ENCODE peak calls at places on chromosomes 1 and 21, in four cellular contexts. One of them, this sample, is unnamed.

GRCh38 chr1:48229309-48229708 is 6.8 kb downstream of the SLC5A9 start:
- DNase-seq in activated B cell treated with CpG ODN at 0.5 μM for 24 hours: no peak
- DNase-seq in adrenal gland: no peak
- DNase-seq in omental fat pad: no peak
- DNase-seq in this sample: no peak

GRCh38 chr1:24910751-24911650 is 19.1 kb downstream of the RUNX3 start:
- DNase-seq in adrenal gland: no peak
- DNase-seq in omental fat pad: no peak
- DNase-seq in activated B cell treated with CpG ODN at 0.5 μM for 24 hours: no peak
- DNase-seq in this sample: no peak

GRCh38 chr1:230857822-230858221 is 10.5 kb downstream of the C1orf198 start:
- DNase-seq in omental fat pad: no peak
- DNase-seq in adrenal gland: no peak
- DNase-seq in activated B cell treated with CpG ODN at 0.5 μM for 24 hours: no peak
- DNase-seq in this sample: no peak

GRCh38 chr21:42864812-42865211 is 14.5 kb downstream of the WDR4 start:
- DNase-seq in activated B cell treated with CpG ODN at 0.5 μM for 24 hours: no peak
- DNase-seq in omental fat pad: no peak
- DNase-seq in adrenal gland: no peak
- DNase-seq in this sample: no peak

GRCh38 chr1:47713960-47714359 is 276.1 kb downstream of the FOXD2 start:
- DNase-seq in activated B cell treated with CpG ODN at 0.5 μM for 24 hours: no peak
- DNase-seq in adrenal gland: no peak
- DNase-seq in omental fat pad: no peak
- DNase-seq in this sample: no peak

GRCh38 chr1:64959973-64960372 is 6.4 kb downstream of the JAK1 start:
- DNase-seq in adrenal gland: peak
- DNase-seq in omental fat pad: no peak
- DNase-seq in activated B cell treated with CpG ODN at 0.5 μM for 24 hours: no peak
- DNase-seq in this sample: no peak

GRCh38 chr1:157198619-157199420 is 60.6 kb upstream of the ETV3 start:
- DNase-seq in activated B cell treated with CpG ODN at 0.5 μM for 24 hours: no peak
- DNase-seq in omental fat pad: no peak
- DNase-seq in adrenal gland: no peak
- DNase-seq in this sample: no peak

GRCh38 chr1:228219962-228220780 is 12.3 kb downstream of the OBSCN start:
- DNase-seq in omental fat pad: no peak
- DNase-seq in activated B cell treated with CpG ODN at 0.5 μM for 24 hours: no peak
- DNase-seq in adrenal gland: no peak
- DNase-seq in this sample: no peak

GRCh38 chr1:192831706-192832355 is 23.0 kb downstream of the RGS2 start:
- DNase-seq in activated B cell treated with CpG ODN at 0.5 μM for 24 hours: no peak
- DNase-seq in omental fat pad: no peak
- DNase-seq in adrenal gland: no peak
- DNase-seq in this sample: no peak

GRCh38 chr1:20058531-20058930 is 11.5 kb upstream of the PLA2G5 start:
- DNase-seq in omental fat pad: no peak
- DNase-seq in adrenal gland: peak
- DNase-seq in activated B cell treated with CpG ODN at 0.5 μM for 24 hours: no peak
- DNase-seq in this sample: no peak

GRCh38 chr1:8873506-8874229 is 4.8 kb downstream of the ENO1 start:
- DNase-seq in activated B cell treated with CpG ODN at 0.5 μM for 24 hours: no peak
- DNase-seq in omental fat pad: peak
- DNase-seq in adrenal gland: peak
- DNase-seq in this sample: peak
- TF ChIP-seq CTCF in activated B cell treated with CpG ODN at 0.5 μM for 24 hours: no peak
- TF ChIP-seq CTCF in omental fat pad: no peak
- TF ChIP-seq CTCF in adrenal gland: no peak
- TF ChIP-seq CTCF in this sample: no peak

DNA sequence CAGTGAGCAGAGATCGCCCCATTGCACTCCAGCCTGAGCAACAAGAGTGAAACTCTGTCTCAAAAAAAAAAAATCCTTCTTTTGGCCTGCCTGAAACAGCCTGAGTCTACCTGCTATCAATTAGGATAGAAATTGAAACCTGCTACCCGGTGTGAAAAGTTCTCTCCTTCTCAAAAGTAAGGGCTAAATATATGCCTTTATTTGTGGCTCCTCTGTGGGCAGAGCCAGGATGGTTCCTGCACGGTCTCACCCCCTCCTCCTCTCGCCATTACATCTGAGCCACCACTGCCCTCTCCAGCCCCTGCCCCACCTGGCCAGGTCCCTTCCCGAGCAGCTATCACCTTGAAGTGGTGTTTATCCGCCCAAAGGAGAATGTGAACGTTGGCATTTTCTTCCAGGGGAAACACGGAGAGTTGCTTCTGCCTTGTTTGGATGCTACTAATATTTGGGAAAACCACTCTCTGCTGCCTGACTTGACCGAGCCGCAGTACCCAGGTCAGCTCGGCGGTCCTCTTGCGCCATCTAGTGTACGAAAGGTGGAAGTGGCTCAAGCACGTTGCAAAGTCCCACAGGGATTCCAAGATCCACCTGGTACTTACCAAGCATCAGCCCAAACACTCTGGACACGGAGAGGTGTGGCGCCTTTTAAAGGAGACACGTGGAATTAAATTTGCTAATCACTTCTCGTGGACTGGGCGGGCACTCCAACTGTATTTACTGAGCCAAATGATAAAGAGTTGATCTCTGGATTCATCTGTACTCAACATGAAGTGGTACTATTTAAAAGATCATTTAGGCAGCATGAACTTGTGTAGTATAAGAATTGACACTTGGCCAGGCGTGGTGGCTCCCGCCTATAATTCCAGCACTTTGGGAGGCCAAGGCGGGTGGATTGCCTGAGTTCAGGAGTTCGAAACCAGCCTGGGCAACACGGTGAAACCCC is 31.9 kb downstream of the SETD4 start:
- DNase-seq in activated B cell treated with CpG ODN at 0.5 μM for 24 hours: peak
- DNase-seq in omental fat pad: peak
- DNase-seq in adrenal gland: peak
- DNase-seq in this sample: peak
- TF ChIP-seq CTCF in activated B cell treated with CpG ODN at 0.5 μM for 24 hours: peak
- TF ChIP-seq CTCF in omental fat pad: no peak
- TF ChIP-seq CTCF in adrenal gland: peak
- TF ChIP-seq CTCF in this sample: peak

DNA sequence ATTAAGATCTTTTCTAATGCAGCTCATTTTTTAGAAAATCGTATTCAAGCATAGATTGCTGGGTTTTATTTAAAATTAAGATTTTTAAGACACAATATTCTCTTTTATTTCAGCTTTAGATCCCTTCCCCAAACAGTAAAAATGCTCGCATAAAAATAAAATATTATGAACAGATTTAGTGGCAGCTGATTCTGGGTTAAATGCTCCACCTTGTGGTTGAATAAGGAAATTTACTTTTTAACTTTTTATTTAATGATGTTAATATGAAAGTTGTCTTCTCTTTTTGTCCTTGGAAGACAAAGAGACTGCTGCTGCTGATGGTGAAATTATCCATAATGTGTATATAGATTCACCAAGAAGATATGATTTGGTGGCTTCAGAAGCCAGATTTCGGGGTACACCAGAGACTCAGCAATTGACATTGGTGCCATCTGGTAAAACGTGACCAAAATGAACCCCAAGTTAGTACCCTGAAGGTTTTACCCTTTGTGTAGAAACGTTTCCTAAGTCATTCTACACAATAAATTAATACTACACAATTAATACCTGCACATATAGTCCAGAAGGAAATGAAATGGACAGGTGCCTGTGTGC is 128.0 kb downstream of the ADAMTS1 start:
- DNase-seq in omental fat pad: no peak
- DNase-seq in adrenal gland: no peak
- DNase-seq in activated B cell treated with CpG ODN at 0.5 μM for 24 hours: no peak
- DNase-seq in this sample: no peak
- TF ChIP-seq CTCF in omental fat pad: no peak
- TF ChIP-seq CTCF in adrenal gland: peak
- TF ChIP-seq CTCF in activated B cell treated with CpG ODN at 0.5 μM for 24 hours: peak
- TF ChIP-seq CTCF in this sample: peak

DNA sequence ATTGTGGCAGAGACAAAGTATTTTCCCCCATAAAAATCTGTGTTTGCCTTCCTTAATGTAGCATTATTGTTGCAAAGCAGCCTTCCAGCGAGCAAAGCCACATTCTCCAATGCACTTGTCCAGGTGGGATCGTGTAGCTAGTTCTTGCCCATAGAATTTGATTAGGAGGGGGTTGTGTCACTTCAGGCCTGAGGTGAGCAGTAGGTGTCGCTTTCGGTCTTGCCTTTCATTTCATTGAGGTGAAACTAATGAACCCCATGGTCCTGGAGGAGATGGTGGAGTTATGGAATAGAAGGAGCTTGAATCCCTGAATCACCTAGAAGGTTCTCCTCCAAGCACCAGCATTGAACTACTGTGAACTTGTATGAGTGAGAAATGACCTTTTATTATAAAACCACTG is 318.9 kb upstream of the PBX1 start:
- DNase-seq in adrenal gland: peak
- DNase-seq in activated B cell treated with CpG ODN at 0.5 μM for 24 hours: no peak
- DNase-seq in omental fat pad: no peak
- DNase-seq in this sample: no peak
- TF ChIP-seq CTCF in adrenal gland: no peak
- TF ChIP-seq CTCF in activated B cell treated with CpG ODN at 0.5 μM for 24 hours: no peak
- TF ChIP-seq CTCF in omental fat pad: no peak
- TF ChIP-seq CTCF in this sample: no peak

GRCh38 chr1:204131978-204132377 is 19.9 kb downstream of the ETNK2 start:
- DNase-seq in activated B cell treated with CpG ODN at 0.5 μM for 24 hours: no peak
- DNase-seq in adrenal gland: no peak
- DNase-seq in omental fat pad: no peak
- DNase-seq in this sample: no peak

GRCh38 chr1:204130178-204130577 is 21.7 kb downstream of the ETNK2 start:
- DNase-seq in adrenal gland: peak
- DNase-seq in activated B cell treated with CpG ODN at 0.5 μM for 24 hours: no peak
- DNase-seq in omental fat pad: no peak
- DNase-seq in this sample: no peak

GRCh38 chr1:204128964-204129896 is 22.6 kb downstream of the ETNK2 start:
- DNase-seq in adrenal gland: peak
- DNase-seq in omental fat pad: no peak
- DNase-seq in activated B cell treated with CpG ODN at 0.5 μM for 24 hours: peak
- DNase-seq in this sample: no peak

GRCh38 chr1:204132718-204133117 is 19.1 kb downstream of the ETNK2 start:
- DNase-seq in activated B cell treated with CpG ODN at 0.5 μM for 24 hours: no peak
- DNase-seq in adrenal gland: no peak
- DNase-seq in omental fat pad: no peak
- DNase-seq in this sample: no peak

DNA sequence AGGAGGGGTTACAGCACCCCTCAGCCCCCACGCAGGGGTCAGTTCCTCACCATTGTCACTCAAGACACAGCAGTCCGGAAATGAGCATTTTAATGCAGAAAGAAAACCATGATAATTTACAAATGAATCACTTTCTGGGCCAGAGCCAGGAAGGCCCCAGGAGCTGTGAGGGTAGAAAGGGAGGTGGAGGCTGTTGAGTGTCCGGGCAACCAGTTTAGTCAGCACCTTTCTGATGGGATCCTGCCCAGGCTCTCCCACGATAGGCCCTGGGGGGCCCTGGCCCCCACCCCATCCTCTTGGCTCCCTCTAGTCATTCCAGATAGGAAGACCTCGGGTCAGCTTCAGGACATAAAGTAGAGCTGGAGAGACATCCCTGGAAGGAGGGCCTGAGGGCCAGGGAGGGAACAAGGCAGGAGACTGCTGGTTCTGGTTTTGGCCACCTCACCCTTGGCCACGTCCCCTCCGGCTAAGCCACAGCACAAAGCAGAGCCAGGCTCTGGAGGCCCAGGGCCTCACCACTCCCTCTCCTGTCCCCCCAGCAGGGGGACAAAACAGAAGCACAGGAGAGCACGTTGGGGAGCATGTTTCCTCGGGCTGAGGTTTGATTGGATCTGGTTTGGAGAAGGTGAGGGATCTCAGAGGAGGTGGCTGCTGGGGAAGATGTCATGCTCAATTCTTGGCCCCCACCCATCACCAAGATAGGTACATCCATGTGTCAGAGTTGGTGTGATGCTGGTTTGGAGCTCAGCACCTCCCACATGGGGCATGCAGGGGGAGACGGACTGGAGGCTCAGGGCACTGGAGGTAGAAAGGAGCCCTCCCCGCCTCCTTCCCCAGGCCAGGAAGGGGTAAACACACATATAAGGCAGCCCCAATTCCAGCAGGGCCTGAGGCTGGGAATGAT is 20.6 kb downstream of the ETNK2 start:
- DNase-seq in adrenal gland: peak
- DNase-seq in omental fat pad: peak
- DNase-seq in activated B cell treated with CpG ODN at 0.5 μM for 24 hours: no peak
- DNase-seq in this sample: no peak
- TF ChIP-seq CTCF in adrenal gland: no peak
- TF ChIP-seq CTCF in omental fat pad: no peak
- TF ChIP-seq CTCF in activated B cell treated with CpG ODN at 0.5 μM for 24 hours: no peak
- TF ChIP-seq CTCF in this sample: no peak

This sample was measured in CD14-positive monocyte.